ENCODE peak calls at places on chromosomes 11 and 22, in four cellular contexts. B, L, Y and G are unnamed samples.
A peak's percentile ranks its signal among the peaks of the same experiment; 100 is the strongest.

GRCh38 chr22:45192701-45193187 is 29.0 kb downstream of the NUP50 start:
- DNase-seq in B (peak; percentile 31), Y (peak; percentile 48), L (peak; percentile 63), G (peak; percentile 62)

GRCh38 chr11:10318527-10318802 is 13.6 kb downstream of the ADM start:
- DNase-seq in Y (no peak), B (no peak), L (no peak), G (no peak)

GRCh38 chr11:72813740-72814138 is 472 bp upstream of the ATG16L2 start:
- DNase-seq in L (peak; percentile 65), Y (no peak), B (peak; percentile 80), G (no peak)

GRCh38 chr11:13008625-13009475 is at the start of gene RASSF10:
- DNase-seq in L (no peak), Y (peak; percentile 95), B (no peak), G (peak; percentile 95)

GRCh38 chr11:35352107-35352888 is 67.1 kb downstream of the SLC1A2 start:
- DNase-seq in B (peak; percentile 36), L (no peak), Y (no peak), G (no peak)

GRCh38 chr22:50697667-50698506 is 25.3 kb downstream of the SHANK3 start:
- DNase-seq in B (no peak), L (no peak), Y (peak; percentile 13), G (no peak)

GRCh38 chr11:35781342-35782171 is 119.0 kb downstream of the TRIM44 start:
- DNase-seq in B (no peak), L (no peak), Y (no peak), G (no peak)

GRCh38 chr11:43582837-43583462 is 97.6 kb upstream of the HSD17B12 start:
- DNase-seq in Y (peak; percentile 42), L (no peak), B (no peak), G (no peak)

GRCh38 chr22:39434243-39434653 is 22.6 kb upstream of the MGAT3 start:
- DNase-seq in B (no peak), Y (no peak), L (no peak), G (no peak)

GRCh38 chr11:108963118-108963517 is 298.2 kb downstream of the DDX10 start:
- DNase-seq in Y (no peak), B (no peak), L (no peak), G (no peak)

GRCh38 chr11:95668113-95668512 is 121.5 kb downstream of the FAM76B start:
- DNase-seq in L (no peak), Y (no peak), B (no peak), G (no peak)

GRCh38 chr11:69013009-69013951 is at the start of gene MRGPRF:
- DNase-seq in Y (peak; percentile 66), L (no peak), B (peak; percentile 38), G (peak; percentile 34)

GRCh38 chr22:50105529-50106100 is 15.8 kb downstream of the MOV10L1 start:
- DNase-seq in B (no peak), L (no peak), Y (no peak), G (no peak)

GRCh38 chr11:69644071-69644961 is 3.4 kb downstream of the CCND1 start:
- DNase-seq in B (peak; percentile 60), Y (no peak), L (peak; percentile 66), G (no peak)

GRCh38 chr22:19124377-19124776 is 2.2 kb upstream of the DGCR2 start:
- DNase-seq in B (no peak), L (no peak), Y (no peak), G (no peak)

GRCh38 chr22:42686756-42687491 is 33.7 kb downstream of the A4GALT start:
- DNase-seq in L (no peak), B (no peak), Y (no peak), G (no peak)

GRCh38 chr22:42041784-42042183 is 28.8 kb downstream of the NAGA start:
- DNase-seq in B (no peak), Y (no peak), L (no peak), G (no peak)

GRCh38 chr11:2355000-2355644 is 22.0 kb upstream of the CD81 start:
- DNase-seq in B (no peak), Y (no peak), L (no peak), G (no peak)

GRCh38 chr11:67002297-67002913 is 20.5 kb upstream of the SYT12 start:
- DNase-seq in L (no peak), B (no peak), Y (peak; percentile 35), G (no peak)

GRCh38 chr11:116946414-116946813 is 109.0 kb upstream of the APOA1 start:
- DNase-seq in Y (no peak), L (no peak), B (no peak), G (no peak)

GRCh38 chr11:64042301-64042700 is 6.6 kb downstream of the FLRT1 start:
- DNase-seq in B (peak; percentile 44), Y (no peak), L (peak; percentile 23), G (no peak)

GRCh38 chr11:86888164-86888977 is 66.8 kb downstream of the FZD4 start:
- DNase-seq in B (no peak), L (no peak), Y (no peak), G (no peak)

GRCh38 chr11:81987829-81988472 is 745.7 kb downstream of the FAM181B start:
- DNase-seq in B (no peak), L (no peak), Y (no peak), G (no peak)

GRCh38 chr11:37811349-37811748 is 1213.3 kb upstream of the RAG2 start:
- DNase-seq in L (no peak), B (no peak), Y (no peak), G (no peak)

GRCh38 chr11:68963779-68964178 is 17.0 kb downstream of the MRGPRD start:
- DNase-seq in Y (peak; percentile 6), L (no peak), B (no peak), G (no peak)

GRCh38 chr11:92227954-92228935 is 3.6 kb downstream of the FAT3 start:
- DNase-seq in B (no peak), Y (no peak), L (no peak), G (no peak)

DNA sequence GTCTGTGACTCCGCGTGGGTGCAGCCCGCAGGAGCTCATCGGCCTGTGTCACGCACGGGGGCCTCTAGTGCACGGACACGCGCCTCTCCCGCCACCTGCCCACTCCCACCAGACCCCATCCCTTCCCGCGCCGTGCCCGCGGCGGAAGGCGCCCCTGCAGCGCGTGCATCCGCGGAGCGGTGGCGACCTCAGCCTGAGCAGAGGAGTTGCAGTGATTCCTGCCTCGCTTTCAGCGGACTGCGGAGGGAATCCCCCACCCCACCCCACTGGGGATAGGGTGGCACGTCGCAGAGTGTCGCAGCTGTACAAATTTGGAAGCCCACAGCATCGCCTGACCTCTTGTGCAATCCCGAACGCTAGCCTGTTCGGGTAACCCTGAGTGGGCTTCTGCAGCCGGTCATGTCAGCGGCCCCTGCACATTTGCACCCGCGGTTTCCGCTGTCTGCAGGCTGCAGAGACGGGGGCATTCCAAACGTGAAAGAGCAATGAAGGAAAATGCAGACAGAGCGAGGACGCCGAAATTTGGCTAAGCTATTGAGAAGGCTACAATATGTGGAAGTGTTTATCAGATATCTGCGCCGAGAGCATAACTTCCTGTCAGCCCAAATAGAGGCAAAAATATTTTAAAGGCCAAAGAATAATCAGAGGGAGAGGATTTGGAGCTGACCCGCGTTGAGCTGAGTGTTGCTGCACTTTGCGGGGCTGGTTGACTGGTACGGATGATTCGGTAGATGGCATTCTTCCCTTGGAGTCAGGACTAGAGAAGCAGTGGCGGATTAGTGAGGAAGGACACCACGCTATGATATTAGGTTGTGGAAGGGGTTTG is 619 bp upstream of the ARHGAP20 start:
- DNase-seq in B (no peak), Y (peak; percentile 14), L (no peak), G (no peak)
- TF ChIP-seq ATF3 in B (no peak), Y (no peak), L (no peak), G (no peak)

DNA sequence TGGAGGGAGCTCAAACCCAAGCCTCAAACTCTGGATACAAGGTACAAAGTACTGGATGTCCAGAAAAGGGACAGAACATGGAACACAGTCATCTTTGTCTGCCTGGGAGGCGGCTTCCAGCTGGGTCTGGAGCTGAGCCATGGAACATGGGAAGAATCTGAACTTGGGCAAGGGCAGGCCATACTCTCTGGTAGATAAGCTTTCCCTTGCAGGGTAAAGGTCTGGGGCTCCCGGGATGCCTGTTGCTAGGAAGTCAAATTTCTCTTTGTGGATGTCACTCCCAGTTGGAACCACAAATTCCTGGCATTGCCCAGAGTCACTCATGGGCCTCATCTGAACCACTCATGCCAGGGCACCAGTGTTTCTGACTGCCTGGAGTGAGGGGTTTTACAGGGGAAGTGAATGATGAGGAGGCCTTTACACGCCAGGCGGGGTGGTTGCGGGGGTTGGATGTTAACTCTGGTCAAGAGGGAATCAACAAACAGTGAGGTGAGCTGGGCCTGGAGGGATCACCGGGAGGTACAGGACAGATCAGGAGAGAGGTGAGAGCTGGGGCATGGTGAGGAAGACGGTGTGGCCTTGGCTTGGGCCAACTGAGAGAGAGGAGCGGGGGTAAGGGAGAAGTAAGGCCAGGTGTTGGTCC is 5.7 kb downstream of the FTH1 start:
- DNase-seq in B (no peak), L (peak; percentile 84), Y (no peak), G (no peak)
- TF ChIP-seq ATF3 in B (no peak), L (no peak), Y (no peak), G (no peak)

GRCh38 chr11:74770456-74770855 is 21.8 kb downstream of the RNF169 start:
- DNase-seq in L (no peak), Y (no peak), B (no peak), G (no peak)
- TF ChIP-seq ATF3 in L (no peak), Y (no peak), B (no peak), G (no peak)

GRCh38 chr11:20011294-20011951 is 148.9 kb downstream of the DBX1 start:
- DNase-seq in L (peak; percentile 66), B (no peak), Y (no peak), G (no peak)
- TF ChIP-seq ATF3 in L (peak; percentile 72), B (no peak), Y (no peak), G (no peak)

GRCh38 chr11:134275534-134276395 is at the start of gene GLB1L3:
- DNase-seq in L (no peak), Y (peak; percentile 71), B (peak; percentile 57), G (peak; percentile 85)
- TF ChIP-seq ATF3 in L (no peak), Y (no peak), B (no peak), G (no peak)

GRCh38 chr11:128597209-128597608 is 9.9 kb upstream of the ETS1 start:
- DNase-seq in Y (no peak), L (no peak), B (no peak), G (no peak)

GRCh38 chr11:128598096-128598495 is 10.7 kb upstream of the ETS1 start:
- DNase-seq in L (no peak), Y (no peak), B (no peak), G (no peak)

GRCh38 chr11:128599729-128600128 is 12.4 kb upstream of the ETS1 start:
- DNase-seq in B (no peak), Y (no peak), L (no peak), G (no peak)

GRCh38 chr11:128596245-128596644 is 8.9 kb upstream of the ETS1 start:
- DNase-seq in Y (no peak), L (no peak), B (no peak), G (no peak)

GRCh38 chr11:128598755-128599154 is 11.4 kb upstream of the ETS1 start:
- DNase-seq in B (no peak), Y (no peak), L (no peak), G (no peak)
- TF ChIP-seq ATF3 in B (no peak), Y (no peak), L (no peak), G (no peak)

GRCh38 chr11:79258606-79259005 is 182.2 kb downstream of the TENM4 start:
- DNase-seq in Y (no peak), L (no peak), B (no peak), G (no peak)

GRCh38 chr11:79255965-79256364 is 184.9 kb downstream of the TENM4 start:
- DNase-seq in B (no peak), Y (no peak), L (no peak), G (no peak)

GRCh38 chr11:79249341-79249993 is 191.4 kb downstream of the TENM4 start:
- DNase-seq in L (no peak), B (no peak), Y (no peak), G (no peak)

GRCh38 chr11:79253280-79253679 is 187.6 kb downstream of the TENM4 start:
- DNase-seq in Y (no peak), B (no peak), L (no peak), G (no peak)
- TF ChIP-seq ATF3 in Y (no peak), B (no peak), L (no peak), G (no peak)